ENCODE peak calls at places on chromosomes 2 and 18, in five cellular contexts. T is body of pancreas, M is H1, Q is A549, N is sigmoid colon. R is an unnamed sample.

GRCh38 chr2:18209934-18210639 is 331.6 kb downstream of the KCNS3 start:
- DNase-seq in T (no peak), M (no peak), Q (peak), N (no peak), R (no peak)

GRCh38 chr18:44973282-44973681 is 292.6 kb downstream of the SETBP1 start:
- DNase-seq in T (no peak), M (no peak), Q (no peak), N (no peak), R (no peak)

GRCh38 chr2:238423561-238424312 is 3.0 kb upstream of the ASB1 start:
- DNase-seq in T (no peak), M (no peak), Q (no peak), N (no peak), R (no peak)

GRCh38 chr2:234628953-234629352 is 132.1 kb upstream of the ARL4C start:
- DNase-seq in T (no peak), M (peak), Q (no peak), N (no peak), R (no peak)

GRCh38 chr18:50696436-50696835 is 123.4 kb downstream of the MRO start:
- DNase-seq in T (no peak), M (no peak), Q (no peak), N (peak), R (no peak)

GRCh38 chr2:216974321-216975302 is 114.7 kb upstream of the TNP1 start:
- DNase-seq in T (no peak), M (no peak), Q (no peak), N (peak), R (no peak)

GRCh38 chr2:120575966-120576365 is 159.7 kb upstream of the GLI2 start:
- DNase-seq in T (no peak), M (no peak), Q (no peak), N (no peak), R (no peak)

GRCh38 chr18:8777846-8778245 is 72.5 kb downstream of the MTCL1 start:
- DNase-seq in T (no peak), M (no peak), Q (no peak), N (no peak), R (no peak)

GRCh38 chr2:3659447-3660432 is 1.7 kb downstream of the ALLC start:
- DNase-seq in T (peak), M (no peak), Q (no peak), N (peak), R (peak)

GRCh38 chr18:59769105-59769865 is 72.1 kb upstream of the CCBE1 start:
- DNase-seq in T (no peak), M (no peak), Q (no peak), N (no peak), R (no peak)

GRCh38 chr2:28338046-28338753 is 54.5 kb upstream of the FOSL2 start:
- DNase-seq in T (peak), M (no peak), Q (no peak), N (peak), R (peak)

GRCh38 chr2:41966920-41967319 is 80.9 kb upstream of the PKDCC start:
- DNase-seq in T (peak), M (no peak), Q (no peak), N (peak), R (no peak)

GRCh38 chr2:129004485-129004884 is 685.8 kb upstream of the HS6ST1 start:
- DNase-seq in T (no peak), M (no peak), Q (no peak), N (no peak), R (no peak)

GRCh38 chr2:230779141-230779523 is 66.5 kb downstream of the CAB39 start:
- DNase-seq in T (no peak), M (no peak), Q (no peak), N (no peak), R (no peak)

GRCh38 chr2:10717630-10718029 is 3.8 kb upstream of the ATP6V1C2 start:
- DNase-seq in T (no peak), M (no peak), Q (no peak), N (no peak), R (no peak)

GRCh38 chr2:12697617-12698016 is 19.1 kb upstream of the TRIB2 start:
- DNase-seq in T (no peak), M (no peak), Q (no peak), N (no peak), R (no peak)

GRCh38 chr2:178860551-178860950 is 53.3 kb upstream of the TTN start:
- DNase-seq in T (peak), M (no peak), Q (no peak), N (no peak), R (peak)

GRCh38 chr2:96665083-96665569 is 22.6 kb downstream of the FER1L5 start:
- DNase-seq in T (peak), M (no peak), Q (peak), N (peak), R (no peak)

GRCh38 chr2:100470898-100471514 is 724 bp downstream of the NMS start:
- DNase-seq in T (no peak), M (peak), Q (no peak), N (no peak), R (peak)

GRCh38 chr2:70891572-70892356 is 43.9 kb upstream of the ATP6V1B1 start:
- DNase-seq in T (no peak), M (peak), Q (no peak), N (no peak), R (no peak)

GRCh38 chr2:241006412-241006811 is 8.0 kb downstream of the SNED1 start:
- DNase-seq in T (no peak), M (no peak), Q (no peak), N (no peak), R (no peak)

GRCh38 chr2:136185991-136186771 is 68.2 kb upstream of the CXCR4 start:
- DNase-seq in T (no peak), M (no peak), Q (no peak), N (no peak), R (no peak)

GRCh38 chr2:119352357-119352756 is 14.3 kb downstream of the C2orf76 start:
- DNase-seq in T (peak), M (no peak), Q (no peak), N (no peak), R (no peak)

GRCh38 chr18:8778824-8779223 is 73.5 kb downstream of the MTCL1 start:
- DNase-seq in T (no peak), M (no peak), Q (no peak), N (no peak), R (no peak)

GRCh38 chr2:134669731-134670669 is 48.8 kb downstream of the TMEM163 start:
- DNase-seq in T (peak), M (no peak), Q (no peak), N (no peak), R (no peak)

GRCh38 chr2:20737505-20737904 is 70.6 kb downstream of the GDF7 start:
- DNase-seq in T (no peak), M (no peak), Q (no peak), N (no peak), R (no peak)

GRCh38 chr2:148824190-148824589 is 50.8 kb upstream of the KIF5C start:
- DNase-seq in T (no peak), M (no peak), Q (no peak), N (no peak), R (no peak)

GRCh38 chr18:3458952-3459853 is 9.2 kb downstream of the TGIF1 start:
- DNase-seq in T (no peak), M (no peak), Q (no peak), N (no peak), R (no peak)

GRCh38 chr2:107740300-107740699 is 86.4 kb upstream of the RGPD4 start:
- DNase-seq in T (no peak), M (no peak), Q (no peak), N (no peak), R (no peak)

GRCh38 chr18:68429809-68430208 is 285.1 kb downstream of the TMX3 start:
- DNase-seq in T (no peak), M (no peak), Q (no peak), N (no peak), R (no peak)

GRCh38 chr2:9556121-9556869 is 665 bp upstream of the ADAM17 start:
- DNase-seq in T (no peak), M (no peak), Q (peak), N (no peak), R (no peak)

GRCh38 chr2:231152800-231153557 is 28.1 kb upstream of the HTR2B start:
- DNase-seq in T (no peak), M (no peak), Q (no peak), N (no peak), R (no peak)

GRCh38 chr2:174009488-174010223 is 44.5 kb upstream of the SP3 start:
- DNase-seq in T (no peak), M (no peak), Q (no peak), N (no peak), R (no peak)

GRCh38 chr18:75070625-75071483 is 138.1 kb downstream of the PTGR3 start:
- DNase-seq in T (peak), M (no peak), Q (peak), N (no peak), R (no peak)

GRCh38 chr2:227325824-227326195 is 759 bp downstream of the MFF start:
- DNase-seq in T (peak), M (no peak), Q (peak), N (peak), R (peak)

GRCh38 chr2:238098854-238099708 is 1.1 kb upstream of the ESPNL start:
- DNase-seq in T (no peak), M (peak), Q (no peak), N (no peak), R (no peak)

GRCh38 chr2:234741976-234742375 is 209.8 kb upstream of the SH3BP4 start:
- DNase-seq in T (no peak), M (no peak), Q (no peak), N (no peak), R (no peak)

GRCh38 chr2:221816566-221816965 is 244.5 kb upstream of the EPHA4 start:
- DNase-seq in T (no peak), M (no peak), Q (no peak), N (no peak), R (no peak)
- TF ChIP-seq POLR2A in T (no peak), M (no peak), Q (no peak), N (no peak), R (no peak)

GRCh38 chr2:168490015-168490874 is 34.2 kb downstream of the CERS6 start:
- DNase-seq in T (peak), M (no peak), Q (peak), N (no peak), R (no peak)
- TF ChIP-seq POLR2A in T (no peak), M (no peak), Q (no peak), N (no peak), R (no peak)

DNA sequence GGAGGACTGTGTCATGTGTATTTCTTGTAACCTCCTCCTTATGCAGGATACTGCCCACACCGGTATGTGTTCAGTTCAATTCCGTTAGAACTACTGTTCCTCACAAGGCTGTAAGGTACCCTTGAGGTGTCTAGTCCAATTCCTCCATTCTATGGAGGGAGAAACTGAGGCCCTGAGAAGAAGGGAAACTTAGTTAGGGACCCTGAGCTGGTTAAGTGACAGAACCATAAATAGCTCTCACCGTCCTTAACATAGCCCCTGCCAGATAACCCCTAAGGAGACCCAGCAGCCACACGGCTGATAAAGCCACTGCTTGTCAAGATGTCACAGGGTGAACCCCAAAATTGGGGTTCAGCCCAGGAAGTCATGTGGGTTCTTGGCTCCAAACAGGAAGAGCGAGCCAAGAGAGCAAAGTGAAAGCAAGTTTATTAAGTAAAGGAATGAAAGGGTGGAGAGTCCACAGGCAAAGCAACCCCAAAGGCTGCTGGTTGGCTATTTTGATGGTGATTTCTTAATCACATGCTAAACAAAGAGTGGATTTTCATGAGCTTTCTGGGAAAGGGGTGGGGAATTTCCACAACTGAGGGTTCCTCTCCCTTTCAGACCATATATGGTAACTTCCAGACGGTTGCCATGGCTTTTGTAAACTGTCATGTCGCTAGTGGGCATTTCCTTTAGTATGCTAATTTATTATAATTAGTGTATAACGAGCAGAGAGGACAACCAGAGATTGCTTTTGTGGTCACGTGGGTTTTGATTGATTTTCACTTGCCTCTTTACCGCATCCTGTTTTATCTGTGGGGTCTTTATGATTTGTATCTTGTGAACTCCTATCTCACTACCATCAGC is 83.4 kb upstream of the RTN4 start:
- DNase-seq in T (peak), M (no peak), Q (no peak), N (peak), R (peak)
- TF ChIP-seq POLR2A in T (no peak), M (peak), Q (no peak), N (no peak), R (no peak)

GRCh38 chr2:26409785-26410184 is 8.1 kb downstream of the DRC1 start:
- DNase-seq in T (no peak), M (no peak), Q (no peak), N (no peak), R (no peak)
- TF ChIP-seq POLR2A in T (no peak), M (no peak), Q (no peak), N (no peak), R (no peak)

GRCh38 chr2:68491582-68491981 is 24.2 kb downstream of the APLF start:
- DNase-seq in T (no peak), M (no peak), Q (no peak), N (no peak), R (no peak)
- TF ChIP-seq POLR2A in T (no peak), M (no peak), Q (no peak), N (no peak), R (no peak)

DNA sequence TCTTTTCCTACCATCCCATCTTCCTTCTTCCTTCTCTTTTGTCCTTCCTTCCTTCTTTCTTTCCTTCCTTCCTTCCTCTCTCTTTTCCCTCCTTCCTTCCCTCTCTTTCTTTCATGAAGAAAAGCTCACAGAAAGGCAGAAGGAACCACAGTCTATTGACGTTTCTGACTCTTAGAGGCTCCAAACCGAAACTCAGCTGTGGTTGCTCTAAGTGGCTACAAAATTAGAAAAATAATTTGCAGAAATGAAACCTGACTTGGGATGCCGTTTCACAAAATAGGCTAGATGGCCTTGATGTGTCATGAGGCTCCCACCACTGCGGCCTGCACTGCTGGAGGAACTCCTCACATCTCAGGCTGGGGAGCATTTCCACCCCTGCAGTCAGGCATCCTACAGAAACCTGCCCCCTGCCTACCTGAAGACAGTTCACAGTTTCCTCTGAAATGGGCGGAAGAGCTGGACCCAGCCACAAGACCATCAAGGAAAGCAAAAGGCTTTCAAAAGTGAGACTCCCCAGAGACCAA is 165.6 kb downstream of the SMAD7 start:
- DNase-seq in T (peak), M (no peak), Q (no peak), N (peak), R (no peak)
- TF ChIP-seq POLR2A in T (no peak), M (no peak), Q (no peak), N (no peak), R (no peak)

GRCh38 chr18:48020337-48021250 is 90.1 kb upstream of the SMAD2 start:
- DNase-seq in T (no peak), M (no peak), Q (no peak), N (no peak), R (no peak)

GRCh38 chr18:48017625-48018024 is 87.2 kb upstream of the SMAD2 start:
- DNase-seq in T (no peak), M (no peak), Q (no peak), N (peak), R (no peak)

GRCh38 chr18:48018806-48019295 is 88.4 kb upstream of the SMAD2 start:
- DNase-seq in T (no peak), M (no peak), Q (no peak), N (no peak), R (no peak)

GRCh38 chr18:48021273-48021914 is 90.9 kb upstream of the SMAD2 start:
- DNase-seq in T (no peak), M (no peak), Q (no peak), N (peak), R (no peak)

DNA sequence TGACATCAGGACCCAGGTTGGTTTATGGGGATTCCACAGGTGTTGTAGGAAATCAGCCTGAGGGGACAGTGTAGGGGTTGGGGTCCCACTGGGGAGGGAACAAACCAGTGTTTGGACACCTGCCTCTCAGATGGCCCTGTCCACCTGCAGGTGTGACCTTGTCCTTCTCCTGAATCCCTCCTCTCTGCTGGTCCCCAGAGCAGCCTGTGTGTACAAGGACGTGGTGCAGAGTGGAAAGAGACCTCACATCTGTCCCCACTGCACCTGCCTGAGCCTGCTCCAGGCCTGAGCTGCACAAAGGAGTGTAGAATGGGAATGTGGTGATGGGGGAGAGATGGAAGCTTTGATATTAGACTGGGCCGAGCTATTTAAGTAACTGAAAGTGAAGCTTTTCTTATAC is 89.1 kb upstream of the SMAD2 start:
- DNase-seq in T (no peak), M (no peak), Q (no peak), N (no peak), R (no peak)
- TF ChIP-seq POLR2A in T (no peak), M (no peak), Q (no peak), N (no peak), R (no peak)